ENCODE peak calls at places on chromosomes 3 and 15, in nine cellular contexts. G is uterus; A is psoas muscle; Z is fibroblast of the aortic adventitia; H is 8988T; Q is GM12878; O is stimulated activated CD8-positive, alpha-beta memory T cell treated with anti-CD3 and anti-CD28 coated beads, Interleukin-15, amount 100 ng/mL, for 4 hours; P is right cardiac atrium; T is HS-5. N is an unnamed sample.

GRCh38 chr15:89820651-89821611 is 6.3 kb upstream of the ANPEP start:
- DNase-seq in G (no peak), A (peak), Z (peak), H (no peak), Q (no peak), O (no peak), P (no peak), T (peak), N (no peak)

GRCh38 chr15:31308185-31308639 is 18.4 kb upstream of the KLF13 start:
- DNase-seq in G (no peak), A (no peak), Z (no peak), H (no peak), Q (no peak), O (no peak), P (no peak), T (no peak), N (peak)

GRCh38 chr3:150811984-150812383 is 49.0 kb upstream of the SIAH2 start:
- DNase-seq in G (no peak), A (no peak), Z (no peak), H (no peak), Q (no peak), O (no peak), P (no peak), T (no peak), N (peak)

GRCh38 chr15:95259513-95259912 is 1028.2 kb downstream of the MCTP2 start:
- DNase-seq in G (peak), A (peak), Z (peak), H (no peak), Q (peak), O (no peak), P (peak), T (peak), N (no peak)

GRCh38 chr3:37709946-37710345 is 151.7 kb upstream of the CTDSPL start:
- DNase-seq in G (no peak), A (no peak), Z (no peak), H (no peak), Q (no peak), O (no peak), P (no peak), T (no peak), N (no peak)

GRCh38 chr15:63870043-63870394 is 36.3 kb upstream of the HERC1 start:
- DNase-seq in G (no peak), A (no peak), Z (no peak), H (no peak), Q (no peak), O (no peak), P (no peak), T (no peak), N (no peak)

GRCh38 chr3:115652738-115653137 is 29.4 kb downstream of the GAP43 start:
- DNase-seq in G (no peak), A (no peak), Z (no peak), H (no peak), Q (no peak), O (no peak), P (no peak), T (no peak), N (no peak)

GRCh38 chr15:42137461-42138261 is 18.8 kb downstream of the PLA2G4F start:
- DNase-seq in G (no peak), A (no peak), Z (peak), H (peak), Q (no peak), O (no peak), P (no peak), T (peak), N (no peak)

GRCh38 chr3:182533394-182533793 is 259.9 kb upstream of the ATP11B start:
- DNase-seq in G (no peak), A (no peak), Z (no peak), H (no peak), Q (no peak), O (no peak), P (no peak), T (no peak), N (peak)

GRCh38 chr3:130323503-130323902 is 22.0 kb upstream of the COL6A5 start:
- DNase-seq in G (no peak), A (no peak), Z (no peak), H (no peak), Q (no peak), O (no peak), P (no peak), T (no peak), N (no peak)

N was measured in esophagus muscularis mucosa.